ENCODE peak calls at places on chromosomes 1 and 21, in seven cellular contexts. J is cardiac muscle cell, V is sigmoid colon, E is neural progenitor cell, O is fibroblast of lung, S is IMR-90, G is aorta. A is an unnamed sample.

GRCh38 chr1:86154581-86155060 is 2.0 kb downstream of the COL24A1 start:
- DNase-seq in G (no peak), S (peak; percentile 38), O (no peak), E (peak; percentile 54), J (peak; percentile 23), V (peak; percentile 69), A (no peak)

GRCh38 chr1:233725423-233725822 is 111.5 kb downstream of the KCNK1 start:
- DNase-seq in S (no peak), J (no peak), E (no peak), O (no peak), G (no peak), V (no peak), A (no peak)

GRCh38 chr1:12473596-12474329 is 144.2 kb downstream of the DHRS3 start:
- DNase-seq in V (no peak), S (peak; percentile 30), O (peak; percentile 30), J (no peak), G (no peak), E (no peak), A (no peak)

GRCh38 chr1:53088616-53089300 is 26.7 kb downstream of the PODN start:
- DNase-seq in S (no peak), J (no peak), G (no peak), O (no peak), E (no peak), V (no peak), A (no peak)

GRCh38 chr1:99969729-99970591 is at the start of gene SLC35A3:
- DNase-seq in O (peak; percentile 68), J (peak; percentile 75), G (peak; percentile 91), S (peak; percentile 61), V (peak; percentile 86), E (peak; percentile 89), A (peak; percentile 82)

GRCh38 chr1:197224160-197224559 is 43.9 kb upstream of the CRB1 start:
- DNase-seq in E (no peak), J (no peak), V (no peak), G (no peak), O (peak; percentile 32), S (no peak), A (no peak)

GRCh38 chr1:26517766-26518049 is 11.9 kb upstream of the RPS6KA1 start:
- DNase-seq in S (no peak), G (no peak), O (no peak), J (no peak), E (no peak), V (no peak), A (no peak)

GRCh38 chr1:152912900-152913299 is 4.6 kb downstream of the IVL start:
- DNase-seq in O (no peak), S (no peak), E (no peak), V (no peak), G (no peak), J (no peak), A (no peak)

GRCh38 chr1:230262867-230263572 is 163.1 kb downstream of the PGBD5 start:
- DNase-seq in O (no peak), V (no peak), J (no peak), S (no peak), E (no peak), G (no peak), A (no peak)

GRCh38 chr1:193694741-193695140 is 508.3 kb upstream of the B3GALT2 start:
- DNase-seq in O (no peak), S (peak; percentile 16), G (no peak), V (no peak), J (no peak), E (no peak), A (no peak)

GRCh38 chr1:160394673-160395072 is 5.7 kb upstream of the VANGL2 start:
- DNase-seq in O (no peak), J (no peak), S (no peak), V (no peak), E (no peak), G (no peak), A (no peak)

GRCh38 chr1:211697356-211697755 is 21.9 kb upstream of the NEK2 start:
- DNase-seq in S (no peak), J (no peak), O (no peak), G (no peak), E (no peak), V (no peak), A (no peak)

GRCh38 chr1:31374511-31375196 is 1.8 kb upstream of the FABP3 start:
- DNase-seq in E (no peak), G (peak; percentile 84), S (peak; percentile 67), V (peak; percentile 71), O (peak; percentile 83), J (peak; percentile 18), A (no peak)

GRCh38 chr1:56441586-56441985 is 137.8 kb downstream of the PLPP3 start:
- DNase-seq in G (no peak), V (no peak), O (no peak), J (no peak), E (no peak), S (no peak), A (no peak)

GRCh38 chr1:116556289-116557006 is 14.4 kb downstream of the CD58 start:
- DNase-seq in J (peak; percentile 97), O (peak; percentile 57), G (peak; percentile 86), S (peak; percentile 48), V (peak; percentile 77), E (no peak), A (no peak)

GRCh38 chr1:8409107-8409506 is 91.2 kb downstream of the SLC45A1 start:
- DNase-seq in V (no peak), E (peak; percentile 48), O (peak; percentile 85), J (peak; percentile 82), S (peak; percentile 81), G (no peak), A (peak; percentile 39)

GRCh38 chr1:168260393-168260792 is 20.3 kb upstream of the TBX19 start:
- DNase-seq in E (no peak), G (no peak), O (no peak), J (no peak), V (no peak), S (no peak), A (no peak)

GRCh38 chr1:233075045-233075444 is 124.6 kb downstream of the NTPCR start:
- DNase-seq in S (peak; percentile 94), V (no peak), E (no peak), O (peak; percentile 90), G (no peak), J (no peak), A (no peak)

GRCh38 chr1:159752135-159752580 is 28.6 kb upstream of the DUSP23 start:
- DNase-seq in S (peak; percentile 4), E (no peak), V (peak; percentile 85), J (peak; percentile 98), O (peak; percentile 65), G (peak; percentile 77), A (no peak)

GRCh38 chr1:230308821-230309220 is 117.3 kb downstream of the PGBD5 start:
- DNase-seq in V (peak; percentile 57), S (no peak), J (no peak), E (no peak), O (no peak), G (peak; percentile 66), A (no peak)

GRCh38 chr1:14429577-14429976 is 168.9 kb upstream of the KAZN start:
- DNase-seq in S (no peak), V (no peak), G (no peak), E (no peak), O (no peak), J (no peak), A (no peak)

GRCh38 chr1:215128514-215128913 is 46.0 kb downstream of the KCNK2 start:
- DNase-seq in J (no peak), E (no peak), G (no peak), V (no peak), S (no peak), O (no peak), A (no peak)

GRCh38 chr21:45263534-45263933 is 24.2 kb downstream of the POFUT2 start:
- DNase-seq in E (no peak), S (no peak), J (no peak), O (no peak), V (no peak), G (peak; percentile 39), A (no peak)

GRCh38 chr1:11874624-11875023 is 15.9 kb upstream of the NPPB start:
- DNase-seq in O (no peak), V (no peak), S (no peak), G (no peak), E (no peak), J (no peak), A (no peak)

GRCh38 chr1:117365350-117366280 is 1.6 kb upstream of the MAN1A2 start:
- DNase-seq in V (no peak), E (no peak), O (peak; percentile 18), S (peak; percentile 61), J (peak; percentile 16), G (no peak), A (no peak)

GRCh38 chr1:167110586-167110985 is 16.7 kb downstream of the STYXL2 start:
- DNase-seq in G (no peak), V (no peak), S (no peak), E (no peak), O (no peak), J (no peak), A (no peak)

GRCh38 chr1:162166934-162167615 is 97.6 kb downstream of the NOS1AP start:
- DNase-seq in G (no peak), O (no peak), E (peak; percentile 18), S (no peak), J (no peak), V (no peak), A (no peak)

GRCh38 chr1:5690878-5691277 is 301.3 kb downstream of the NPHP4 start:
- DNase-seq in V (no peak), E (no peak), J (no peak), S (no peak), O (no peak), G (peak; percentile 30), A (no peak)

GRCh38 chr1:46413596-46413985 is 19.5 kb downstream of the FAAH start:
- DNase-seq in S (no peak), O (no peak), V (no peak), E (peak; percentile 40), G (no peak), J (peak; percentile 12), A (peak; percentile 25)

GRCh38 chr1:54367613-54368012 is 38.6 kb downstream of the SSBP3 start:
- DNase-seq in V (no peak), G (no peak), J (no peak), E (no peak), S (peak; percentile 65), O (no peak), A (no peak)
- H3K4me1 ChIP-seq in V (no peaks in the 10 kb centered on the region), G (no peaks in the 10 kb centered on the region), J (peaks cover 32% of the 10 kb centered on the region), E (peaks cover 13% of the 10 kb centered on the region), S (peaks cover 17% of the 10 kb centered on the region), O (no peaks in the 10 kb centered on the region), A (no peaks in the 10 kb centered on the region)

GRCh38 chr1:36874271-36875017 is 159.9 kb downstream of the GRIK3 start:
- DNase-seq in E (no peak), S (no peak), G (peak; percentile 36), V (peak; percentile 11), O (no peak), J (no peak), A (no peak)
- H3K4me3 ChIP-seq in E (no peak overlapping the region), S (no peak overlapping the region), G (no peak overlapping the region), V (no peak overlapping the region), O (no peak overlapping the region), J (no peak overlapping the region), A (no peak overlapping the region)

DNA sequence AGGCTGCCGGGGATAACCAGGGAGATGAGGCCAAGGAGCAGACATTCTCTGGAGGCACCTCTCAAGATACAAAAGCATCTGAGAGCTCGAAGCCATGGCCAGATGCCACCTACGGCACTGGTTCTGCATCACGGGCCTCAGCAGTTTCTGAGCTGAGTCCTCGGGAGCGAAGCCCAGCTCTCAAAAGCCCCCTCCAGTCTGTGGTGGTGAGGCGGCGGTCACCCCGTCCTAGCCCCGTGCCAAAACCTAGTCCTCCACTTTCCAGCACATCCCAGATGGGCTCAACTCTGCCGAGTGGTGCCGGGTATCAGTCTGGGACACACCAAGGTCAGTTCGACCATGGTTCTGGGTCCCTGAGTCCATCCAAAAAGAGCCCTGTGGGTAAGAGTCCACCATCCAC is 19.4 kb upstream of the SH3D21 start:
- DNase-seq in E (no peak), S (no peak), V (no peak), J (no peak), G (no peak), O (no peak), A (no peak)
- H3K4me1 ChIP-seq in E (no peaks in the 10 kb centered on the region), S (peaks cover 7% of the 10 kb centered on the region), V (no peaks in the 10 kb centered on the region), J (peaks cover 28% of the 10 kb centered on the region), G (no peaks in the 10 kb centered on the region), O (peaks cover 6% of the 10 kb centered on the region), A (no peaks in the 10 kb centered on the region)

GRCh38 chr1:248375446-248375845 is at the start of gene OR2T6:
- DNase-seq in G (no peak), E (no peak), S (no peak), V (no peak), J (no peak), O (no peak), A (no peak)
- H3K4me3 ChIP-seq in G (no peak within 1 kb of the TSS), E (no peak within 1 kb of the TSS), S (no peak within 1 kb of the TSS), V (no peak within 1 kb of the TSS), J (no peak within 1 kb of the TSS), O (no peak within 1 kb of the TSS), A (no peak within 1 kb of the TSS)